ENCODE peak calls at places on chromosomes 16 and 17, in four cellular contexts. One of them, this sample, is unnamed.
A peak's percentile ranks its signal among the peaks of the same experiment; 100 is the strongest.

GRCh38 chr17:37521821-37522220 is 32.1 kb downstream of the DUSP14 start:
- DNase-seq in fibroblast of lung: no peak
- DNase-seq in heart right ventricle: no peak
- DNase-seq in body of pancreas: no peak
- DNase-seq in this sample: no peak

GRCh38 chr16:74226361-74226979 is 70.1 kb upstream of the PSMD7 start:
- DNase-seq in fibroblast of lung: peak; percentile 74
- DNase-seq in heart right ventricle: no peak
- DNase-seq in body of pancreas: no peak
- DNase-seq in this sample: peak; percentile 1

GRCh38 chr17:59151591-59151990 is 3.4 kb downstream of the SKA2 start:
- DNase-seq in fibroblast of lung: peak; percentile 23
- DNase-seq in heart right ventricle: no peak
- DNase-seq in body of pancreas: no peak
- DNase-seq in this sample: no peak

GRCh38 chr17:38590988-38591758 is 14.6 kb downstream of the SRCIN1 start:
- DNase-seq in fibroblast of lung: no peak
- DNase-seq in heart right ventricle: no peak
- DNase-seq in body of pancreas: no peak
- DNase-seq in this sample: no peak

GRCh38 chr16:50781043-50781442 is 39.2 kb downstream of the CYLD start:
- DNase-seq in fibroblast of lung: no peak
- DNase-seq in heart right ventricle: no peak
- DNase-seq in body of pancreas: no peak
- DNase-seq in this sample: no peak

GRCh38 chr16:80463303-80463702 is 77.5 kb upstream of the DYNLRB2 start:
- DNase-seq in fibroblast of lung: no peak
- DNase-seq in heart right ventricle: no peak
- DNase-seq in body of pancreas: no peak
- DNase-seq in this sample: no peak

GRCh38 chr16:10828851-10829331 is 10.3 kb upstream of the TVP23A start:
- DNase-seq in fibroblast of lung: peak; percentile 86
- DNase-seq in heart right ventricle: peak; percentile 96
- DNase-seq in body of pancreas: peak; percentile 96
- DNase-seq in this sample: peak; percentile 86

GRCh38 chr16:86761117-86761971 is 183.0 kb downstream of the FOXL1 start:
- DNase-seq in fibroblast of lung: peak; percentile 73
- DNase-seq in heart right ventricle: peak; percentile 79
- DNase-seq in body of pancreas: peak; percentile 41
- DNase-seq in this sample: peak; percentile 92

GRCh38 chr16:80751167-80751566 is 53.2 kb downstream of the CDYL2 start:
- DNase-seq in fibroblast of lung: peak; percentile 71
- DNase-seq in heart right ventricle: no peak
- DNase-seq in body of pancreas: no peak
- DNase-seq in this sample: peak; percentile 74

GRCh38 chr17:7384489-7385081 is 3.7 kb downstream of the TNK1 start:
- DNase-seq in fibroblast of lung: no peak
- DNase-seq in heart right ventricle: no peak
- DNase-seq in body of pancreas: no peak
- DNase-seq in this sample: peak; percentile 8

GRCh38 chr16:55552621-55553020 is 13.9 kb upstream of the CAPNS2 start:
- DNase-seq in fibroblast of lung: peak; percentile 53
- DNase-seq in heart right ventricle: no peak
- DNase-seq in body of pancreas: no peak
- DNase-seq in this sample: peak; percentile 83

GRCh38 chr16:82034981-82035612 is at the start of gene HSD17B2:
- DNase-seq in fibroblast of lung: no peak
- DNase-seq in heart right ventricle: no peak
- DNase-seq in body of pancreas: no peak
- DNase-seq in this sample: peak; percentile 56

GRCh38 chr16:77250395-77250794 is 51.2 kb downstream of the SYCE1L start:
- DNase-seq in fibroblast of lung: peak; percentile 49
- DNase-seq in heart right ventricle: no peak
- DNase-seq in body of pancreas: no peak
- DNase-seq in this sample: peak; percentile 59

GRCh38 chr17:18323007-18323406 is 7.9 kb downstream of the SMCR8 start:
- DNase-seq in fibroblast of lung: no peak
- DNase-seq in heart right ventricle: no peak
- DNase-seq in body of pancreas: no peak
- DNase-seq in this sample: no peak

GRCh38 chr17:21419299-21420239 is 43.4 kb downstream of the KCNJ12 start:
- DNase-seq in fibroblast of lung: no peak
- DNase-seq in heart right ventricle: no peak
- DNase-seq in body of pancreas: no peak
- DNase-seq in this sample: no peak

GRCh38 chr17:81513669-81514484 is 1.3 kb upstream of the ACTG1 start:
- DNase-seq in fibroblast of lung: peak; percentile 72
- DNase-seq in heart right ventricle: peak; percentile 73
- DNase-seq in body of pancreas: peak; percentile 76
- DNase-seq in this sample: peak; percentile 74

GRCh38 chr16:19113577-19114358 is at the start of gene ITPRIPL2:
- DNase-seq in fibroblast of lung: peak; percentile 95
- DNase-seq in heart right ventricle: peak; percentile 91
- DNase-seq in body of pancreas: peak; percentile 86
- DNase-seq in this sample: peak; percentile 95

GRCh38 chr16:84735846-84736586 is 36.2 kb downstream of the USP10 start:
- DNase-seq in fibroblast of lung: no peak
- DNase-seq in heart right ventricle: no peak
- DNase-seq in body of pancreas: peak; percentile 49
- DNase-seq in this sample: no peak

GRCh38 chr16:87945351-87946042 is 5.7 kb upstream of the BANP start:
- DNase-seq in fibroblast of lung: peak; percentile 83
- DNase-seq in heart right ventricle: peak; percentile 80
- DNase-seq in body of pancreas: peak; percentile 82
- DNase-seq in this sample: peak; percentile 44
- H3K4me3 ChIP-seq in fibroblast of lung: no peak overlapping the region
- H3K4me3 ChIP-seq in heart right ventricle: peak overlapping the region; percentile 31
- H3K4me3 ChIP-seq in body of pancreas: no peak overlapping the region
- H3K4me3 ChIP-seq in this sample: peak overlapping the region; percentile 40

GRCh38 chr16:78396046-78396445 is 296.6 kb downstream of the WWOX start:
- DNase-seq in fibroblast of lung: no peak
- DNase-seq in heart right ventricle: no peak
- DNase-seq in body of pancreas: no peak
- DNase-seq in this sample: no peak
- TF ChIP-seq CTCF in fibroblast of lung: peak; percentile 3
- TF ChIP-seq CTCF in heart right ventricle: peak; percentile 46
- TF ChIP-seq CTCF in body of pancreas: peak; percentile 33
- TF ChIP-seq CTCF in this sample: no peak

GRCh38 chr17:3526971-3527370 is 30.6 kb downstream of the TRPV3 start:
- DNase-seq in fibroblast of lung: no peak
- DNase-seq in heart right ventricle: no peak
- DNase-seq in body of pancreas: no peak
- DNase-seq in this sample: no peak

GRCh38 chr17:3527896-3528603 is 29.6 kb downstream of the TRPV3 start:
- DNase-seq in fibroblast of lung: no peak
- DNase-seq in heart right ventricle: no peak
- DNase-seq in body of pancreas: no peak
- DNase-seq in this sample: no peak

GRCh38 chr17:3527468-3527867 is 30.1 kb downstream of the TRPV3 start:
- DNase-seq in fibroblast of lung: no peak
- DNase-seq in heart right ventricle: no peak
- DNase-seq in body of pancreas: no peak
- DNase-seq in this sample: no peak

GRCh38 chr17:3529817-3530741 is 27.5 kb downstream of the TRPV3 start:
- DNase-seq in fibroblast of lung: peak; percentile 47
- DNase-seq in heart right ventricle: peak; percentile 81
- DNase-seq in body of pancreas: no peak
- DNase-seq in this sample: no peak

DNA sequence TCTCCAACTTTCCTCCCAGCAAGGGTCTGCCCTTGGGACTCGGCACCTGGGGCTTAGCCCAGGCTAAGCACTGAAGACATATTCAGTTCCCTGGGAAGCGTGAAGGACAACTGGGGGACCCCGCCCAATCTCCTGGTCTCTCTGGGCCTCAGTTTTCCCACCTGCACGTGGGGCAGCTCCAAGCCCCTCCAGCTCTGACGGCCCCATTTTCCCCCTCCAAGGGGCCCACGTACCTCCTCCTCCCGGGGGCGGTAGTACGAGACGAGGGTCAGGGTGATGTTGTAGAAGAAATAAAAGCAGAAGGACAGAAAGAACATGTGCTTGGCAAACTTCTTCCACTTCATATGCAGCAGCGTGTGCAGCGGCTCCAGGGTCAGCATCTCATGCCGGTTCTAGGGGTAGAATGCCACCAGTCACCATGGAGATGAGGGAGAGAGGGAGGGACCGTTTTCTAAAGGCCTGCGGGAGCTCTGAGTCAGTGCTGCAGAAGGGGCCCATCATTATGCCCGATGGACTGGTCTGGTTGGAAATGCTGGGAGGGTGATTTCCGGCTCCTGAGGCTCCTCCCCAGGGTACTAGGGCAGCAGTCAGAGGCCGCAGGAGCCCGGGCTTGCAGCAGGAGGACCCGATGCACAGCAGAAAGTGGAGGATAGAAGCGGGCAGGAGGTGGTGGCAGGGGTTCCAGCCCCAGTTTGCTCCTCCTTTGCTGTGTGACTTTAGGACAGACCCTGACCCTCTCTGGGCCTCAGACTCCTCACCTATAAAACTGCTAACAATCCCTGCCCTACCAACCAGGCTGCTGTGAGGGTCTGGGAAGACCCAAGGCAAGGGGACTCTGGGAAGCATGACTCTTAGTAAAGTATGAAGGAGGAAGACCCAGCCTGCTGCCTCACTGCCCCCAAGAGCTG is 28.8 kb downstream of the TRPV3 start:
- DNase-seq in fibroblast of lung: no peak
- DNase-seq in heart right ventricle: no peak
- DNase-seq in body of pancreas: no peak
- DNase-seq in this sample: peak; percentile 32
- H3K4me3 ChIP-seq in fibroblast of lung: no peak overlapping the region
- H3K4me3 ChIP-seq in heart right ventricle: no peak overlapping the region
- H3K4me3 ChIP-seq in body of pancreas: no peak overlapping the region
- H3K4me3 ChIP-seq in this sample: no peak overlapping the region

GRCh38 chr16:54362801-54363200 is 76.2 kb upstream of the IRX3 start:
- DNase-seq in fibroblast of lung: no peak
- DNase-seq in heart right ventricle: no peak
- DNase-seq in body of pancreas: no peak
- DNase-seq in this sample: no peak
- TF ChIP-seq CTCF in fibroblast of lung: no peak
- TF ChIP-seq CTCF in heart right ventricle: no peak
- TF ChIP-seq CTCF in body of pancreas: no peak
- TF ChIP-seq CTCF in this sample: no peak

DNA sequence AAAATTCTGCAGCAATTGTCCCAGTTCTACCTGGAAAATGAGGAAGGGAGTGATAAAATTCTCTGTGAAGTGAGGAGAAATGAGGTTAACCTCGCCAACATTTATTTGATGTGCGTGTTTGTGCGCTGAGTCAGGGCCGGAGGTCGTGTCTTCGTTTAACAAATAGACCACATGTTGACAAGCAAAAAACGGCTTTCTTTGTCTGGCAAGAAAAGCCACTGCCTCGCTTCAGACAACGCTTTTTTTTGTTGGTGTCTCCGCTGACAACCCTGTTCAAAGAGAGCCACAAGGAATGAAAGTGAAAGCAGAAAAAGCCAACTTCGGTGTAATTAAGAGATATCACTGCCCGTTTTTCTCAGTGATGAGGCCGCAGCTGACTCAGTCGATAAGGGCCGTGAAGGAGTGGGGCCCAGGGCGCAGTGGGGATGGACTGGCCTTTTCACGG is 510.6 kb downstream of the CDH13 start:
- DNase-seq in fibroblast of lung: peak; percentile 82
- DNase-seq in heart right ventricle: no peak
- DNase-seq in body of pancreas: no peak
- DNase-seq in this sample: peak; percentile 75
- H3K4me3 ChIP-seq in fibroblast of lung: peak overlapping the region; percentile 36
- H3K4me3 ChIP-seq in heart right ventricle: peak overlapping the region; percentile 8
- H3K4me3 ChIP-seq in body of pancreas: no peak overlapping the region
- H3K4me3 ChIP-seq in this sample: peak overlapping the region; percentile 41

DNA sequence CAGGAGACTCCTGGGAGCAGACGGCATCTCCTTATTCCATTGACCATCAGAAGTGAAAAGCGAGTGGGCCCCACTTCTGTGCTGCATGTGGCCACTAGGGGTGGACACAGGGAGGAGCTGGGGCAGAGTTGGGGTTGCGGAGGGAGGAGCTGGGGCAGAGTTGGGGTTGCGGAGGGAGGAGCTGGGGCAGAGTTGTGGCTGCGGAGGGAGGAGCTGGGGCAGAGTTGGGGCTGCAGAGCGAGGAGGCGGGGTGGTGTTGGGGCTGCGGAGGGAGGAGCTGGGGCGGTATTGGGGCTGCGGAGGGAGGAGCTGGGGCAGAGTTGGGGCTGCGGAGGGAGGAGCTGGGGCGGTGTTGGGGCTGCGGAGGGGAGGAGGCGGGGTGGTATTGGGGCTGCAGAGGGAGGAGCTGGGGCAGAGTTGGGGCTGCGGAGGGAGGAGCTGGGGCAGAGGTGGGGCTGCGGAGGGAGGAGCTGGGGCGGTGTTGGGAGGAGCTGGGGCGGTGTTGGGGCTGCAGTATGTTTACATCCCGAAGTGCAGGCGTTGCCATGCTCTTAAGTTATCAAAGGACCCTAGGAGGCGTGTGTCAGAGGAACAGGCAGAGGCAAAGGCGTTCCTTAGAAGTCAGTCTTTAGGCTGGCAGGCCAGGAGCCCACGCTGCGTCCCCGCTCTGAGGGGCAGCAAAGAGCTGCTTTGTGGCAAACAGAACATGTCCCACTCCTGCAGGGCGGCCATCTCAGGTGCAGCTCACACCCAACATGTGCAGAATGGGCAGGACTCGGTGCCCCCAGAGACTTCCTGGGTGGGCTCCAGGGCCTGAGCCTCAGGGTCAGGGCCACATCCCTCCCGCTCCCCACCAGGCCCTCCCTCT is 76.0 kb downstream of the ZNF778 start:
- DNase-seq in fibroblast of lung: peak; percentile 42
- DNase-seq in heart right ventricle: no peak
- DNase-seq in body of pancreas: no peak
- DNase-seq in this sample: no peak
- TF ChIP-seq CTCF in fibroblast of lung: no peak
- TF ChIP-seq CTCF in heart right ventricle: no peak
- TF ChIP-seq CTCF in body of pancreas: no peak
- TF ChIP-seq CTCF in this sample: peak; percentile 3

GRCh38 chr17:1107777-1108559 is 71.8 kb downstream of the ABR start:
- DNase-seq in fibroblast of lung: no peak
- DNase-seq in heart right ventricle: peak; percentile 62
- DNase-seq in body of pancreas: no peak
- DNase-seq in this sample: peak; percentile 29
- H3K4me3 ChIP-seq in fibroblast of lung: peak overlapping the region; percentile 63
- H3K4me3 ChIP-seq in heart right ventricle: peak overlapping the region; percentile 64
- H3K4me3 ChIP-seq in body of pancreas: peak overlapping the region; percentile 24
- H3K4me3 ChIP-seq in this sample: peak overlapping the region; percentile 62

GRCh38 chr17:44033841-44034408 is 19.2 kb upstream of the TMEM101 start:
- DNase-seq in fibroblast of lung: no peak
- DNase-seq in heart right ventricle: no peak
- DNase-seq in body of pancreas: no peak
- DNase-seq in this sample: no peak
- TF ChIP-seq CTCF in fibroblast of lung: no peak
- TF ChIP-seq CTCF in heart right ventricle: no peak
- TF ChIP-seq CTCF in body of pancreas: no peak
- TF ChIP-seq CTCF in this sample: no peak